ENCODE peak calls at places on chromosomes 13 and 19, in ten cellular contexts. One of them, this sample, is unnamed.

GRCh38 chr13:111335263-111335662 is 14.8 kb downstream of the TEX29 start:
- DNase-seq in activated CD4-positive, alpha-beta T cell treated with anti-CD3 and anti-CD28 coated beads, Interleukin-2, amount 50 U/mL, for 24 hours: no peak
- DNase-seq in HEK293T: no peak
- DNase-seq in NCI-H345: no peak
- DNase-seq in hepatocyte: no peak
- DNase-seq in stimulated activated CD4-positive, alpha-beta T cell treated with anti-CD3 and anti-CD28 coated beads, Interleukin-1b, Interleukin-23, amount 100 ng/mL, for 1 hour: no peak
- DNase-seq in GOT3: no peak
- DNase-seq in right atrium auricular region: peak; percentile 40
- DNase-seq in sciatic nerve: no peak
- DNase-seq in HS-27A: no peak
- DNase-seq in this sample: no peak

GRCh38 chr13:29702912-29703351 is 107.4 kb upstream of the SLC7A1 start:
- DNase-seq in activated CD4-positive, alpha-beta T cell treated with anti-CD3 and anti-CD28 coated beads, Interleukin-2, amount 50 U/mL, for 24 hours: no peak
- DNase-seq in HEK293T: no peak
- DNase-seq in NCI-H345: no peak
- DNase-seq in hepatocyte: peak; percentile 40
- DNase-seq in stimulated activated CD4-positive, alpha-beta T cell treated with anti-CD3 and anti-CD28 coated beads, Interleukin-1b, Interleukin-23, amount 100 ng/mL, for 1 hour: no peak
- DNase-seq in GOT3: peak; percentile 32
- DNase-seq in right atrium auricular region: no peak
- DNase-seq in sciatic nerve: peak; percentile 66
- DNase-seq in HS-27A: peak; percentile 53
- DNase-seq in this sample: peak; percentile 28

GRCh38 chr13:27712421-27712820 is 79.9 kb upstream of the GSX1 start:
- DNase-seq in activated CD4-positive, alpha-beta T cell treated with anti-CD3 and anti-CD28 coated beads, Interleukin-2, amount 50 U/mL, for 24 hours: no peak
- DNase-seq in HEK293T: no peak
- DNase-seq in NCI-H345: peak; percentile 5
- DNase-seq in hepatocyte: peak; percentile 35
- DNase-seq in stimulated activated CD4-positive, alpha-beta T cell treated with anti-CD3 and anti-CD28 coated beads, Interleukin-1b, Interleukin-23, amount 100 ng/mL, for 1 hour: no peak
- DNase-seq in GOT3: no peak
- DNase-seq in right atrium auricular region: no peak
- DNase-seq in sciatic nerve: no peak
- DNase-seq in HS-27A: no peak
- DNase-seq in this sample: no peak

GRCh38 chr19:34306213-34306661 is 51.9 kb downstream of the GARRE1 start:
- DNase-seq in activated CD4-positive, alpha-beta T cell treated with anti-CD3 and anti-CD28 coated beads, Interleukin-2, amount 50 U/mL, for 24 hours: no peak
- DNase-seq in HEK293T: no peak
- DNase-seq in NCI-H345: no peak
- DNase-seq in hepatocyte: no peak
- DNase-seq in stimulated activated CD4-positive, alpha-beta T cell treated with anti-CD3 and anti-CD28 coated beads, Interleukin-1b, Interleukin-23, amount 100 ng/mL, for 1 hour: no peak
- DNase-seq in GOT3: no peak
- DNase-seq in right atrium auricular region: no peak
- DNase-seq in sciatic nerve: no peak
- DNase-seq in HS-27A: no peak
- DNase-seq in this sample: no peak

GRCh38 chr19:51064534-51065220 is at the start of gene KLK13:
- DNase-seq in activated CD4-positive, alpha-beta T cell treated with anti-CD3 and anti-CD28 coated beads, Interleukin-2, amount 50 U/mL, for 24 hours: no peak
- DNase-seq in HEK293T: peak; percentile 26
- DNase-seq in NCI-H345: no peak
- DNase-seq in hepatocyte: peak; percentile 63
- DNase-seq in stimulated activated CD4-positive, alpha-beta T cell treated with anti-CD3 and anti-CD28 coated beads, Interleukin-1b, Interleukin-23, amount 100 ng/mL, for 1 hour: no peak
- DNase-seq in GOT3: no peak
- DNase-seq in right atrium auricular region: no peak
- DNase-seq in sciatic nerve: no peak
- DNase-seq in HS-27A: no peak
- DNase-seq in this sample: peak; percentile 34

GRCh38 chr13:84524586-84524985 is 642.3 kb upstream of the SLITRK1 start:
- DNase-seq in activated CD4-positive, alpha-beta T cell treated with anti-CD3 and anti-CD28 coated beads, Interleukin-2, amount 50 U/mL, for 24 hours: no peak
- DNase-seq in HEK293T: no peak
- DNase-seq in NCI-H345: no peak
- DNase-seq in hepatocyte: no peak
- DNase-seq in stimulated activated CD4-positive, alpha-beta T cell treated with anti-CD3 and anti-CD28 coated beads, Interleukin-1b, Interleukin-23, amount 100 ng/mL, for 1 hour: no peak
- DNase-seq in GOT3: no peak
- DNase-seq in right atrium auricular region: no peak
- DNase-seq in sciatic nerve: no peak
- DNase-seq in HS-27A: no peak
- DNase-seq in this sample: no peak

GRCh38 chr19:43820098-43820860 is 6.8 kb upstream of the ZNF283 start:
- DNase-seq in activated CD4-positive, alpha-beta T cell treated with anti-CD3 and anti-CD28 coated beads, Interleukin-2, amount 50 U/mL, for 24 hours: peak; percentile 29
- DNase-seq in HEK293T: no peak
- DNase-seq in NCI-H345: no peak
- DNase-seq in hepatocyte: no peak
- DNase-seq in stimulated activated CD4-positive, alpha-beta T cell treated with anti-CD3 and anti-CD28 coated beads, Interleukin-1b, Interleukin-23, amount 100 ng/mL, for 1 hour: no peak
- DNase-seq in GOT3: no peak
- DNase-seq in right atrium auricular region: no peak
- DNase-seq in sciatic nerve: no peak
- DNase-seq in HS-27A: no peak
- DNase-seq in this sample: peak; percentile 54

GRCh38 chr19:41591951-41592562 is 16.1 kb downstream of the CEACAM21 start:
- DNase-seq in activated CD4-positive, alpha-beta T cell treated with anti-CD3 and anti-CD28 coated beads, Interleukin-2, amount 50 U/mL, for 24 hours: no peak
- DNase-seq in HEK293T: no peak
- DNase-seq in NCI-H345: no peak
- DNase-seq in hepatocyte: no peak
- DNase-seq in stimulated activated CD4-positive, alpha-beta T cell treated with anti-CD3 and anti-CD28 coated beads, Interleukin-1b, Interleukin-23, amount 100 ng/mL, for 1 hour: no peak
- DNase-seq in GOT3: no peak
- DNase-seq in right atrium auricular region: peak; percentile 40
- DNase-seq in sciatic nerve: no peak
- DNase-seq in HS-27A: no peak
- DNase-seq in this sample: no peak

GRCh38 chr19:53553865-53554791 is 16.2 kb downstream of the ZNF331 start:
- DNase-seq in activated CD4-positive, alpha-beta T cell treated with anti-CD3 and anti-CD28 coated beads, Interleukin-2, amount 50 U/mL, for 24 hours: peak; percentile 84
- DNase-seq in HEK293T: no peak
- DNase-seq in NCI-H345: peak; percentile 84
- DNase-seq in hepatocyte: no peak
- DNase-seq in stimulated activated CD4-positive, alpha-beta T cell treated with anti-CD3 and anti-CD28 coated beads, Interleukin-1b, Interleukin-23, amount 100 ng/mL, for 1 hour: peak; percentile 86
- DNase-seq in GOT3: peak; percentile 40
- DNase-seq in right atrium auricular region: peak; percentile 92
- DNase-seq in sciatic nerve: peak; percentile 94
- DNase-seq in HS-27A: peak; percentile 62
- DNase-seq in this sample: peak; percentile 88

GRCh38 chr19:2032296-2032941 is 16.9 kb upstream of the BTBD2 start:
- DNase-seq in activated CD4-positive, alpha-beta T cell treated with anti-CD3 and anti-CD28 coated beads, Interleukin-2, amount 50 U/mL, for 24 hours: no peak
- DNase-seq in HEK293T: no peak
- DNase-seq in NCI-H345: peak; percentile 64
- DNase-seq in hepatocyte: peak; percentile 78
- DNase-seq in stimulated activated CD4-positive, alpha-beta T cell treated with anti-CD3 and anti-CD28 coated beads, Interleukin-1b, Interleukin-23, amount 100 ng/mL, for 1 hour: no peak
- DNase-seq in GOT3: peak; percentile 62
- DNase-seq in right atrium auricular region: peak; percentile 97
- DNase-seq in sciatic nerve: peak; percentile 96
- DNase-seq in HS-27A: no peak
- DNase-seq in this sample: peak; percentile 95

GRCh38 chr19:55526216-55527196 is 10.4 kb downstream of the SBK2 start:
- DNase-seq in activated CD4-positive, alpha-beta T cell treated with anti-CD3 and anti-CD28 coated beads, Interleukin-2, amount 50 U/mL, for 24 hours: no peak
- DNase-seq in HEK293T: no peak
- DNase-seq in NCI-H345: peak; percentile 40
- DNase-seq in hepatocyte: peak; percentile 75
- DNase-seq in stimulated activated CD4-positive, alpha-beta T cell treated with anti-CD3 and anti-CD28 coated beads, Interleukin-1b, Interleukin-23, amount 100 ng/mL, for 1 hour: no peak
- DNase-seq in GOT3: peak; percentile 14
- DNase-seq in right atrium auricular region: peak; percentile 75
- DNase-seq in sciatic nerve: no peak
- DNase-seq in HS-27A: no peak
- DNase-seq in this sample: peak; percentile 82

GRCh38 chr19:53915000-53915399 is 5.9 kb downstream of the CACNG7 start:
- DNase-seq in activated CD4-positive, alpha-beta T cell treated with anti-CD3 and anti-CD28 coated beads, Interleukin-2, amount 50 U/mL, for 24 hours: no peak
- DNase-seq in HEK293T: peak; percentile 64
- DNase-seq in NCI-H345: no peak
- DNase-seq in hepatocyte: no peak
- DNase-seq in stimulated activated CD4-positive, alpha-beta T cell treated with anti-CD3 and anti-CD28 coated beads, Interleukin-1b, Interleukin-23, amount 100 ng/mL, for 1 hour: no peak
- DNase-seq in GOT3: no peak
- DNase-seq in right atrium auricular region: no peak
- DNase-seq in sciatic nerve: no peak
- DNase-seq in HS-27A: no peak
- DNase-seq in this sample: no peak

GRCh38 chr19:14006085-14006765 is at the start of gene RFX1:
- DNase-seq in activated CD4-positive, alpha-beta T cell treated with anti-CD3 and anti-CD28 coated beads, Interleukin-2, amount 50 U/mL, for 24 hours: peak; percentile 100
- DNase-seq in HEK293T: peak; percentile 91
- DNase-seq in NCI-H345: peak; percentile 98
- DNase-seq in hepatocyte: peak; percentile 99
- DNase-seq in stimulated activated CD4-positive, alpha-beta T cell treated with anti-CD3 and anti-CD28 coated beads, Interleukin-1b, Interleukin-23, amount 100 ng/mL, for 1 hour: peak; percentile 99
- DNase-seq in GOT3: peak; percentile 97
- DNase-seq in right atrium auricular region: peak; percentile 100
- DNase-seq in sciatic nerve: peak; percentile 100
- DNase-seq in HS-27A: peak; percentile 98
- DNase-seq in this sample: peak; percentile 100

GRCh38 chr13:25180795-25181537 is 8.9 kb upstream of the AMER2 start:
- DNase-seq in activated CD4-positive, alpha-beta T cell treated with anti-CD3 and anti-CD28 coated beads, Interleukin-2, amount 50 U/mL, for 24 hours: no peak
- DNase-seq in HEK293T: no peak
- DNase-seq in NCI-H345: no peak
- DNase-seq in hepatocyte: no peak
- DNase-seq in stimulated activated CD4-positive, alpha-beta T cell treated with anti-CD3 and anti-CD28 coated beads, Interleukin-1b, Interleukin-23, amount 100 ng/mL, for 1 hour: no peak
- DNase-seq in GOT3: no peak
- DNase-seq in right atrium auricular region: no peak
- DNase-seq in sciatic nerve: no peak
- DNase-seq in HS-27A: no peak
- DNase-seq in this sample: no peak

GRCh38 chr13:72431981-72432617 is 295.3 kb downstream of the MZT1 start:
- DNase-seq in activated CD4-positive, alpha-beta T cell treated with anti-CD3 and anti-CD28 coated beads, Interleukin-2, amount 50 U/mL, for 24 hours: no peak
- DNase-seq in HEK293T: no peak
- DNase-seq in NCI-H345: no peak
- DNase-seq in hepatocyte: no peak
- DNase-seq in stimulated activated CD4-positive, alpha-beta T cell treated with anti-CD3 and anti-CD28 coated beads, Interleukin-1b, Interleukin-23, amount 100 ng/mL, for 1 hour: no peak
- DNase-seq in GOT3: no peak
- DNase-seq in right atrium auricular region: no peak
- DNase-seq in sciatic nerve: no peak
- DNase-seq in HS-27A: no peak
- DNase-seq in this sample: no peak

GRCh38 chr19:18419699-18420460 is 682 bp downstream of the SSBP4 start:
- DNase-seq in activated CD4-positive, alpha-beta T cell treated with anti-CD3 and anti-CD28 coated beads, Interleukin-2, amount 50 U/mL, for 24 hours: no peak
- DNase-seq in HEK293T: no peak
- DNase-seq in NCI-H345: no peak
- DNase-seq in hepatocyte: peak; percentile 78
- DNase-seq in stimulated activated CD4-positive, alpha-beta T cell treated with anti-CD3 and anti-CD28 coated beads, Interleukin-1b, Interleukin-23, amount 100 ng/mL, for 1 hour: no peak
- DNase-seq in GOT3: no peak
- DNase-seq in right atrium auricular region: no peak
- DNase-seq in sciatic nerve: peak; percentile 76
- DNase-seq in HS-27A: no peak
- DNase-seq in this sample: no peak

GRCh38 chr19:56547535-56547934 is 8.8 kb downstream of the ZFP28 start:
- DNase-seq in activated CD4-positive, alpha-beta T cell treated with anti-CD3 and anti-CD28 coated beads, Interleukin-2, amount 50 U/mL, for 24 hours: no peak
- DNase-seq in HEK293T: peak; percentile 15
- DNase-seq in NCI-H345: no peak
- DNase-seq in hepatocyte: no peak
- DNase-seq in stimulated activated CD4-positive, alpha-beta T cell treated with anti-CD3 and anti-CD28 coated beads, Interleukin-1b, Interleukin-23, amount 100 ng/mL, for 1 hour: no peak
- DNase-seq in GOT3: no peak
- DNase-seq in right atrium auricular region: no peak
- DNase-seq in sciatic nerve: no peak
- DNase-seq in HS-27A: no peak
- DNase-seq in this sample: no peak

GRCh38 chr13:20851844-20852402 is 50.6 kb downstream of the XPO4 start:
- DNase-seq in activated CD4-positive, alpha-beta T cell treated with anti-CD3 and anti-CD28 coated beads, Interleukin-2, amount 50 U/mL, for 24 hours: no peak
- DNase-seq in HEK293T: no peak
- DNase-seq in NCI-H345: no peak
- DNase-seq in hepatocyte: no peak
- DNase-seq in stimulated activated CD4-positive, alpha-beta T cell treated with anti-CD3 and anti-CD28 coated beads, Interleukin-1b, Interleukin-23, amount 100 ng/mL, for 1 hour: no peak
- DNase-seq in GOT3: no peak
- DNase-seq in right atrium auricular region: no peak
- DNase-seq in sciatic nerve: no peak
- DNase-seq in HS-27A: no peak
- DNase-seq in this sample: no peak

This sample was measured in left ventricle myocardium inferior.